ENCODE peak calls at places on chromosome 14, in five cellular contexts. E is adrenal gland, N is RWPE2, F is fibroblast of the aortic adventitia, U is PC-3. K is an unnamed sample.

GRCh38 chr14:52703225-52703624 is 3.8 kb upstream of the PSMC6 start:
- DNase-seq in E (peak), N (peak), F (peak), U (peak), K (peak)

GRCh38 chr14:96905065-96905464 is 107.9 kb downstream of the VRK1 start:
- DNase-seq in E (no peak), F (no peak), N (no peak), U (no peak), K (no peak)

GRCh38 chr14:80117876-80118275 is 93.4 kb downstream of the DIO2 start:
- DNase-seq in F (no peak), E (no peak), U (no peak), N (no peak), K (no peak)

GRCh38 chr14:33842299-33842698 is 108.6 kb downstream of the EGLN3 start:
- DNase-seq in N (peak), F (no peak), E (no peak), U (peak), K (peak)

GRCh38 chr14:68669101-68669500 is 123.8 kb downstream of the ZFP36L1 start:
- DNase-seq in N (no peak), F (no peak), E (no peak), U (peak), K (no peak)

GRCh38 chr14:91511014-91511466 is 930 bp upstream of the PPP4R3A start:
- DNase-seq in N (no peak), U (peak), F (peak), E (no peak), K (no peak)

GRCh38 chr14:64337901-64338615 is 43.9 kb upstream of the ESR2 start:
- DNase-seq in U (peak), F (peak), N (peak), E (peak), K (peak)

GRCh38 chr14:68715032-68715924 is 77.6 kb downstream of the ZFP36L1 start:
- DNase-seq in N (no peak), E (no peak), F (no peak), U (no peak), K (peak)

GRCh38 chr14:72558721-72559120 is 335.2 kb downstream of the DPF3 start:
- DNase-seq in U (peak), E (no peak), F (peak), N (no peak), K (peak)

GRCh38 chr14:69483765-69484443 is 624 bp upstream of the PLEKHD1 start:
- DNase-seq in N (no peak), U (peak), E (peak), F (peak), K (peak)

GRCh38 chr14:79534703-79535353 is 676.5 kb downstream of the DIO2 start:
- DNase-seq in N (no peak), U (no peak), E (no peak), F (no peak), K (no peak)

GRCh38 chr14:100486025-100486828 is 101.0 kb downstream of the BEGAIN start:
- DNase-seq in N (no peak), E (peak), F (peak), U (peak), K (peak)

GRCh38 chr14:74950795-74951442 is 4.5 kb downstream of the PGF start:
- DNase-seq in E (no peak), N (no peak), F (no peak), U (no peak), K (no peak)

GRCh38 chr14:64891839-64892375 is 12.2 kb upstream of the SPTB start:
- DNase-seq in N (no peak), E (peak), U (peak), F (peak), K (peak)

GRCh38 chr14:80404413-80404812 is 193.1 kb upstream of the DIO2 start:
- DNase-seq in U (no peak), N (no peak), E (no peak), F (no peak), K (no peak)

GRCh38 chr14:103507751-103508150 is 14.9 kb downstream of the CKB start:
- DNase-seq in E (no peak), U (no peak), F (no peak), N (no peak), K (no peak)
- TF ChIP-seq CTCF in E (no peak), U (no peak), F (no peak), N (no peak), K (no peak)

DNA sequence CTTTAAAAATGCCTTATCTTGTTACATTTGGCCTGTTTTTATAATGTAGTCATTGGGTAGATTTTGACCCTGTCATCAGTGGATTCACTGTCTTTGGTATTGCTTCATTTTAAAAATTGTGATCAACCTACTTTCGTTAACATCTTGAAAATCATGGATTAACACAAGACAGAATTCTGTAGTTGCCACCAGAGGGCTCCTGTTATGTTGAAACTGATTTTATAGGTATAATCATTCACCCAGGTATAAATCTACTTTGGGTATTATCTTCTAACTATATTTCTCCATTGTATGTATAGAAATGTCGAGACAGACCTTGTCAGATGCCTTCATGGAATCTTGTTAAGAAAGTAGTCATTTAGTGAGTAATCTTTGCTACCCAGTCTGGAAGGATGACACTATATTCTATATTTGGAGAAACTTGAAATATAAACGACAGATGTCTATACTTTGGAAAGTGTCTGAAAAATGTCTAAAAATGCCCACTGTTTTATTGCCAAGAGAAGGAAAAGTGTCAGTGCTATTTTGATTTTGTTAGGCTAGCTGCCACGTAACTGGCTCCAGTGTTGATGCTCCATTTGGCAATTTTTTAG is 129.4 kb downstream of the PELI2 start:
- DNase-seq in U (peak), E (no peak), N (no peak), F (peak), K (peak)
- TF ChIP-seq CTCF in U (peak), E (peak), N (peak), F (peak), K (peak)

GRCh38 chr14:24279301-24280186 is 8.1 kb upstream of the RABGGTA start:
- DNase-seq in E (peak), F (no peak), N (no peak), U (peak), K (peak)
- TF ChIP-seq CTCF in E (no peak), F (no peak), N (peak), U (peak), K (no peak)

GRCh38 chr14:104162495-104162894 is 24.1 kb downstream of the KIF26A start:
- DNase-seq in N (no peak), E (no peak), F (no peak), U (no peak), K (no peak)

GRCh38 chr14:104161601-104162367 is 23.4 kb downstream of the KIF26A start:
- DNase-seq in N (no peak), E (no peak), U (no peak), F (no peak), K (no peak)

GRCh38 chr14:104163541-104163940 is 25.2 kb downstream of the KIF26A start:
- DNase-seq in U (no peak), N (no peak), E (no peak), F (no peak), K (no peak)

GRCh38 chr14:104164512-104164911 is 26.1 kb downstream of the KIF26A start:
- DNase-seq in E (no peak), F (no peak), N (no peak), U (no peak), K (no peak)

DNA sequence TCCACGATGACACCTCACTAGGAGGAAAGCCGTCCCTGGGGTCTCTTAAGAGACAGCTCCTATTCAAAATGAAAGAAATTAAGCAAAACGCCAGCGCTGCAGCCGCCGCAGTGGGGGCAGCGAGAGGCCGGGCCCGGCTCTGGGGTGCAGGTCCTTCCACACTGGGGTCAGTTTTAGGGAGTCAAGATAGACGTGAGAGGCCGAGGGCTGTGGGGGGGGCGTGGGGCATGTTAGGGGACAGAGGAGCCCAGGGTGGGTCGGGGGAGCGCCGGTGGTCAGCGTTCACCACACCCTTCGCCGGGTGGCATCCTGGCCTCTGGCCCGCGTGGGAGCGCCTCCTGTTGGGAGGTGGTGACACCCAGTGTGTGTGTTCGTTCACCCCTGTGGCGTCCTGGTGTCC is 25.7 kb downstream of the KIF26A start:
- DNase-seq in F (no peak), U (no peak), E (no peak), N (no peak), K (no peak)
- TF ChIP-seq CTCF in F (no peak), U (no peak), E (no peak), N (no peak), K (no peak)

GRCh38 chr14:22929848-22930364 is 730 bp upstream of the PRMT5 start:
- DNase-seq in E (no peak), U (no peak), N (no peak), F (no peak), K (no peak)

GRCh38 chr14:22925513-22925912 is 3.7 kb downstream of the PRMT5 start:
- DNase-seq in F (no peak), E (no peak), N (no peak), U (no peak), K (no peak)

GRCh38 chr14:22928237-22929103 is 706 bp downstream of the PRMT5 start:
- DNase-seq in N (no peak), E (no peak), U (peak), F (no peak), K (no peak)

GRCh38 chr14:22926316-22926715 is 2.9 kb downstream of the PRMT5 start:
- DNase-seq in U (peak), E (no peak), F (no peak), N (peak), K (peak)

GRCh38 chr14:22929104-22929847 is at the start of gene PRMT5:
- DNase-seq in E (peak), U (peak), N (peak), F (peak), K (peak)
- TF ChIP-seq CTCF in E (no peak), U (no peak), N (no peak), F (no peak), K (no peak)